ENCODE peak calls at places on chromosomes 12 and 14, in four cellular contexts. Z, Q, P and F are unnamed samples.
A peak's percentile ranks its signal among the peaks of the same experiment; 100 is the strongest.

GRCh38 chr14:105335735-105336476 is 21.4 kb downstream of the PACS2 start:
- DNase-seq in Q (no peak), P (no peak), Z (no peak), F (peak; percentile 48)

GRCh38 chr12:7190268-7191055 is 976 bp downstream of the PEX5 start:
- DNase-seq in P (no peak), Q (peak; percentile 55), Z (peak; percentile 39), F (peak; percentile 39)

GRCh38 chr12:1776139-1776975 is 44.0 kb upstream of the LRTM2 start:
- DNase-seq in Z (no peak), Q (no peak), P (no peak), F (no peak)

GRCh38 chr12:131370321-131370720 is 340.6 kb upstream of the SFSWAP start:
- DNase-seq in Z (no peak), Q (peak; percentile 29), P (no peak), F (no peak)

GRCh38 chr12:108616941-108617858 is 16.5 kb downstream of the SELPLG start:
- DNase-seq in Q (peak; percentile 71), Z (no peak), P (no peak), F (no peak)

GRCh38 chr12:65327207-65328076 is 49.0 kb downstream of the MSRB3 start:
- DNase-seq in Q (no peak), Z (peak; percentile 58), P (peak; percentile 82), F (no peak)

GRCh38 chr12:74906224-74906623 is 303.4 kb downstream of the KCNC2 start:
- DNase-seq in P (no peak), Z (no peak), Q (no peak), F (no peak)

GRCh38 chr14:105100931-105101330 is 35.7 kb upstream of the GPR132 start:
- DNase-seq in Z (no peak), Q (peak; percentile 30), P (no peak), F (no peak)

GRCh38 chr12:88145567-88146347 is 3.6 kb downstream of the TMTC3 start:
- DNase-seq in Z (peak; percentile 6), P (no peak), Q (no peak), F (no peak)

GRCh38 chr14:45664668-45665356 is 411.8 kb upstream of the MIS18BP1 start:
- DNase-seq in P (no peak), Z (no peak), Q (no peak), F (no peak)

GRCh38 chr12:46071335-46071734 is 81.0 kb upstream of the SCAF11 start:
- DNase-seq in P (no peak), Z (no peak), Q (no peak), F (no peak)

GRCh38 chr12:79662046-79662811 is 28.5 kb downstream of the PAWR start:
- DNase-seq in Z (no peak), P (no peak), Q (no peak), F (no peak)

GRCh38 chr12:97561321-97562230 is 99.0 kb downstream of the RMST start:
- DNase-seq in Q (no peak), Z (no peak), P (no peak), F (no peak)

GRCh38 chr14:99548871-99549270 is 55.1 kb downstream of the CCDC85C start:
- DNase-seq in Z (no peak), Q (no peak), P (no peak), F (no peak)

GRCh38 chr14:95649230-95649629 is 37.0 kb upstream of the TCL1B start:
- DNase-seq in P (no peak), Q (no peak), Z (no peak), F (no peak)

GRCh38 chr14:79825046-79825521 is 386.2 kb downstream of the DIO2 start:
- DNase-seq in P (no peak), Q (no peak), Z (no peak), F (peak; percentile 58)

GRCh38 chr12:65835256-65835655 is 11.0 kb downstream of the HMGA2 start:
- DNase-seq in Q (no peak), Z (no peak), P (no peak), F (no peak)

GRCh38 chr12:2575245-2575644 is 219.5 kb upstream of the FKBP4 start:
- DNase-seq in Z (no peak), P (no peak), Q (no peak), F (no peak)

GRCh38 chr12:47881826-47882427 is 22.9 kb downstream of the VDR start:
- DNase-seq in Q (peak; percentile 78), P (peak; percentile 96), Z (peak; percentile 38), F (no peak)

GRCh38 chr14:90421001-90421580 is 24.3 kb downstream of the CALM1 start:
- DNase-seq in P (no peak), Z (no peak), Q (no peak), F (no peak)

GRCh38 chr14:78857974-78858373 is 687.8 kb downstream of the NRXN3 start:
- DNase-seq in P (no peak), Q (no peak), Z (no peak), F (no peak)

GRCh38 chr14:102903248-102903888 is 19.1 kb upstream of the AMN start:
- DNase-seq in P (no peak), Z (no peak), Q (peak; percentile 45), F (no peak)
- H3K27ac ChIP-seq in P (no peak overlapping the region), Z (no peak overlapping the region), Q (no peak overlapping the region), F (no peak overlapping the region)

DNA sequence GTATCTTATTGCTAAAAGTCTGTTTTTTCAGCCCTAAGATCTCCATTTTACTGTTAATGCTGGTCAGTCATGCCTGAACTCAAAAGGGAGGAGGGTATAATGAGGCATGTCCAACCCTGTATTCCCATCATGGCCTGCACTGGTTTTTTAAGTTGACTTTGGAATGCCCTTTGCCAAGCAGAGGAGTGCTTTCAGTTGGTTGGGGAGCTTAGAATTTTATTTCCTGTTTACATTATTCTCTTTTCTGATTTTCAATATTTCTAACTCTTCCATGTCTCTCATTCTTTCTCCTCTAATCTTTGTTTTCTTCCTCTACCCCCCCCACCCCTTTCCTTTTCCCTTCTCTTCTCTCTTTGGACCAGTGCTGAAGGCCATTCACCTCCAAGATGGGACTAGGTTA is 4.9 kb upstream of the DHRS2 start:
- DNase-seq in Z (no peak), Q (no peak), P (no peak), F (no peak)
- H3K4me3 ChIP-seq in Z (no peak overlapping the region), Q (no peak overlapping the region), P (no peak overlapping the region), F (no peak overlapping the region)

GRCh38 chr12:63880742-63881141 is 36.2 kb downstream of the SRGAP1 start:
- DNase-seq in Q (no peak), Z (no peak), P (no peak), F (no peak)
- TF ChIP-seq CTCF in Q (no peak), Z (no peak), P (no peak), F (no peak)

GRCh38 chr12:20269352-20270067 is 98.8 kb upstream of the PDE3A start:
- DNase-seq in Z (peak; percentile 4), Q (no peak), P (no peak), F (no peak)

GRCh38 chr12:20272171-20272570 is 96.2 kb upstream of the PDE3A start:
- DNase-seq in P (no peak), Q (no peak), Z (no peak), F (no peak)

GRCh38 chr12:20270557-20270956 is 97.8 kb upstream of the PDE3A start:
- DNase-seq in Q (no peak), Z (no peak), P (no peak), F (no peak)

GRCh38 chr12:20272801-20273200 is 95.5 kb upstream of the PDE3A start:
- DNase-seq in P (no peak), Z (no peak), Q (no peak), F (no peak)

DNA sequence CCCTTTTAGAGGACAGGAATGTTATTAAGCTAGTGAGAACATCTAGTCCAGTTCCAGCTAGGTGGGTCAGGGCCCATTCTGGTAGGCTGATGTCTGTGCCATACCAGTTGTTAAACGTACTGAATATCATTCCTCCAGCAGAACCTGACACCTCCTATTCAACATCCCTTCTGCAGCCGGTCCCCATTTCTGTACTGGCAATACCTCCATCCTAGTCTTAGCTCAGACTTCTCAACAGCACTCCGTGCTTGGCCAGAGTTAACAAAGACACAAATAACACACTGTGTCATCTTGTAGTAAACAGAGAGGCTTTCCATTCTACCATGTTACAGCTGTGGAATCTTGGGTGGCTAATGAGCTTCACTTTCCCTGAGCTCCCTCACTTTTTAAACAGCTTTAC is 94.3 kb upstream of the PDE3A start:
- DNase-seq in Z (no peak), P (no peak), Q (no peak), F (no peak)
- H3K27ac ChIP-seq in Z (no peak overlapping the region), P (no peak overlapping the region), Q (no peak overlapping the region), F (no peak overlapping the region)

DNA sequence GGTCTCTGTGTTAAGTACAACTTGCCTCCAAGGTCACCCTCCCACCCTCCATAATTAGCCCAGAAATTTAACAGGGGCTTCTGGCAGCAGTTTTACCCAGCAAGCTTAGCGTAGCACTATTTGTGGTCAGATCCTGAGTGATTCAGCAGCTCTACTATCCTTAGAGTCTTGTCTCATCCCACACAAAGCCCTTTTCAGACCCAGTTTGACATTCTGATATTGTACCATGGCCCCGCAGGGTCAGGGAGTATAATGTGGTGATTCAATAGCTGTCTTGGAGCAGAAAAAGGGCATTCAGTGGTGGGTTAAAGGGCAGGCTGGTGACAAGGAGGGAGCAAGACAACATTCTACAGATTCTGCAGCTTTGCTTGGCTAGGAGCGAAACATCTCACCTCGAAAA is 153.8 kb upstream of the DDHD1 start:
- DNase-seq in Q (no peak), P (peak; percentile 16), Z (no peak), F (peak; percentile 72)
- H3K4me3 ChIP-seq in Q (no peak overlapping the region), P (no peak overlapping the region), Z (no peak overlapping the region), F (peak overlapping the region; percentile 71)

GRCh38 chr12:57078519-57079404 is at the start of gene NEMP1:
- DNase-seq in Q (peak; percentile 99), P (peak; percentile 100), Z (peak; percentile 99), F (peak; percentile 99)
- TF ChIP-seq CTCF in Q (no peak), P (no peak), Z (no peak), F (no peak)

GRCh38 chr14:91754185-91754584 is 22.3 kb upstream of the CATSPERB start:
- DNase-seq in P (no peak), Q (no peak), Z (no peak), F (no peak)
- H3K27ac ChIP-seq in P (no peak overlapping the region), Q (no peak overlapping the region), Z (peak overlapping the region; percentile 81), F (no peak overlapping the region)

GRCh38 chr14:58072288-58073071 is 79.5 kb downstream of the ARMH4 start:
- DNase-seq in Z (peak; percentile 80), Q (peak; percentile 52), P (peak; percentile 56), F (no peak)
- H3K4me3 ChIP-seq in Z (no peak overlapping the region), Q (no peak overlapping the region), P (no peak overlapping the region), F (peak overlapping the region; percentile 31)

GRCh38 chr12:26833692-26834168 is 736 bp upstream of the ITPR2 start:
- DNase-seq in Q (peak; percentile 77), P (no peak), Z (peak; percentile 68), F (no peak)

GRCh38 chr12:26832817-26833691 is at the start of gene ITPR2:
- DNase-seq in Q (peak; percentile 98), Z (peak; percentile 97), P (no peak), F (peak; percentile 91)

GRCh38 chr12:26830783-26831601 is 2.0 kb downstream of the ITPR2 start:
- DNase-seq in P (no peak), Z (no peak), Q (no peak), F (no peak)

GRCh38 chr12:26830358-26830757 is 2.6 kb downstream of the ITPR2 start:
- DNase-seq in P (no peak), Q (no peak), Z (no peak), F (no peak)

GRCh38 chr12:26831959-26832816 is 806 bp downstream of the ITPR2 start:
- DNase-seq in P (no peak), Z (peak; percentile 73), Q (peak; percentile 86), F (peak; percentile 64)
- TF ChIP-seq CTCF in P (no peak), Z (no peak), Q (no peak), F (peak; percentile 32)